ENCODE peak calls at places on chromosomes 12 and 14, in nine cellular contexts. C is adrenal gland; E is CD8-positive, alpha-beta memory T cell; Z is adipocyte; K is A549; L is mucosa of descending colon; S is uterus; Y is tibial artery; U is fibroblast of lung. I is an unnamed sample. For H3K4me1, the result is how much of the 10 kb centered on the place peaks cover.

GRCh38 chr12:46983959-46984833 is 95.2 kb upstream of the PCED1B start:
- DNase-seq in L (peak), C (peak), U (peak), Z (peak), K (peak), S (no peak), Y (no peak), E (peak), I (no peak)

GRCh38 chr12:120252071-120252906 is 13.2 kb downstream of the PXN start:
- DNase-seq in Z (no peak), K (no peak), E (peak), L (no peak), C (no peak), S (no peak), Y (no peak), U (no peak), I (no peak)

GRCh38 chr12:117342682-117343081 is 18.7 kb downstream of the NOS1 start:
- DNase-seq in U (no peak), Z (no peak), Y (no peak), S (no peak), L (no peak), K (peak), E (no peak), C (no peak), I (no peak)

GRCh38 chr14:22386924-22387775 is 201.9 kb downstream of the DAD1 start:
- DNase-seq in Y (peak), E (no peak), Z (peak), U (peak), L (peak), K (peak), S (peak), C (peak), I (peak)

GRCh38 chr14:71070169-71070568 is 162.9 kb downstream of the PCNX1 start:
- DNase-seq in K (peak), C (no peak), S (no peak), Y (no peak), L (no peak), U (no peak), Z (no peak), E (no peak), I (no peak)

GRCh38 chr12:14911131-14911530 is 25.5 kb upstream of the MGP start:
- DNase-seq in Y (no peak), K (no peak), E (no peak), U (no peak), S (no peak), Z (no peak), L (peak), C (no peak), I (no peak)

GRCh38 chr12:15910864-15911696 is at the start of gene DERA:
- DNase-seq in S (peak), C (peak), U (peak), K (peak), Y (peak), E (peak), L (peak), Z (peak), I (peak)

GRCh38 chr12:9911708-9912107 is 20.5 kb downstream of the CLEC2A start:
- DNase-seq in Y (no peak), Z (no peak), L (no peak), E (no peak), C (no peak), U (no peak), K (no peak), S (no peak), I (no peak)

GRCh38 chr12:7678744-7679143 is 13.0 kb upstream of the APOBEC1 start:
- DNase-seq in E (no peak), U (no peak), K (peak), S (no peak), Y (no peak), L (no peak), Z (no peak), C (no peak), I (no peak)

GRCh38 chr14:104924421-104925213 is at the start of gene PLD4:
- DNase-seq in K (no peak), Z (no peak), S (no peak), L (no peak), U (no peak), C (no peak), Y (no peak), E (no peak), I (no peak)

GRCh38 chr14:102183922-102184677 is 44.4 kb downstream of the WDR20 start:
- DNase-seq in Y (no peak), Z (no peak), U (no peak), S (no peak), K (no peak), L (no peak), E (no peak), C (no peak), I (no peak)

GRCh38 chr12:75602111-75602510 is 90.7 kb upstream of the KRR1 start:
- DNase-seq in L (no peak), U (no peak), S (no peak), E (no peak), Y (no peak), K (no peak), C (no peak), Z (no peak), I (no peak)

GRCh38 chr14:39426605-39427004 is 5.6 kb downstream of the FBXO33 start:
- DNase-seq in Y (no peak), Z (peak), E (no peak), U (peak), L (no peak), K (peak), C (no peak), S (no peak), I (peak)

GRCh38 chr14:94470311-94470710 is 5.7 kb downstream of the SERPINA9 start:
- DNase-seq in C (no peak), Y (no peak), E (no peak), K (no peak), Z (no peak), L (no peak), S (no peak), U (no peak), I (no peak)

GRCh38 chr14:24067133-24068082 is 4.0 kb upstream of the CPNE6 start:
- DNase-seq in L (peak), U (no peak), Z (no peak), Y (no peak), C (no peak), E (no peak), K (no peak), S (no peak), I (no peak)

GRCh38 chr14:38336298-38336697 is 80.4 kb upstream of the CLEC14A start:
- DNase-seq in C (no peak), E (no peak), K (no peak), Y (no peak), S (no peak), U (no peak), Z (no peak), L (no peak), I (no peak)

GRCh38 chr14:69288001-69288771 is 28.2 kb downstream of the GALNT16 start:
- DNase-seq in Y (peak), E (no peak), U (peak), K (peak), L (peak), C (peak), S (peak), Z (peak), I (peak)

GRCh38 chr12:46187023-46187422 is 81.8 kb downstream of the SLC38A1 start:
- DNase-seq in U (peak), Y (no peak), E (no peak), S (peak), Z (peak), L (peak), C (peak), K (no peak), I (peak)

GRCh38 chr12:94092516-94093241 is 55.7 kb upstream of the PLXNC1 start:
- DNase-seq in Y (peak), Z (peak), E (no peak), U (peak), L (no peak), K (no peak), C (no peak), S (peak), I (peak)

GRCh38 chr14:64113279-64113678 is 180.9 kb downstream of the ESR2 start:
- DNase-seq in L (peak), K (no peak), Z (no peak), C (no peak), S (no peak), E (no peak), Y (no peak), U (no peak), I (no peak)

GRCh38 chr12:92362785-92363184 is 217.1 kb upstream of the BTG1 start:
- DNase-seq in Y (no peak), Z (no peak), L (peak), C (no peak), K (no peak), U (no peak), E (peak), S (no peak), I (no peak)

GRCh38 chr12:103840399-103840880 is 594 bp downstream of the NT5DC3 start:
- DNase-seq in L (peak), U (no peak), Z (peak), K (peak), E (no peak), Y (peak), C (peak), S (peak), I (peak)

GRCh38 chr12:91920276-91920675 is 225.4 kb downstream of the BTG1 start:
- DNase-seq in Z (peak), Y (no peak), U (peak), L (no peak), E (no peak), K (no peak), S (no peak), C (no peak), I (peak)

GRCh38 chr14:68232643-68233055 is 413.1 kb downstream of the RAD51B start:
- DNase-seq in U (peak), E (no peak), L (peak), K (peak), C (peak), Y (peak), S (peak), Z (peak), I (peak)

GRCh38 chr14:72164420-72165150 is 232.4 kb downstream of the RGS6 start:
- DNase-seq in Z (no peak), U (no peak), Y (no peak), L (no peak), K (no peak), E (no peak), S (no peak), C (no peak), I (no peak)

GRCh38 chr12:87201598-87201997 is 827.6 kb downstream of the C12orf50 start:
- DNase-seq in E (no peak), K (no peak), L (no peak), Z (no peak), S (no peak), Y (no peak), U (peak), C (no peak), I (no peak)

GRCh38 chr14:39233680-39234326 is at the start of gene MIA2:
- DNase-seq in K (no peak), U (no peak), Z (no peak), C (no peak), L (no peak), S (no peak), Y (no peak), E (no peak), I (no peak)

GRCh38 chr14:23079716-23080115 is 15.2 kb downstream of the ACIN1 start:
- DNase-seq in S (no peak), E (no peak), U (no peak), L (no peak), C (no peak), Y (no peak), K (no peak), Z (peak), I (peak)

GRCh38 chr14:50262865-50263264 is 31.5 kb upstream of the SOS2 start:
- DNase-seq in Z (no peak), L (no peak), C (no peak), E (no peak), U (no peak), S (no peak), K (no peak), Y (no peak), I (no peak)

GRCh38 chr14:95440951-95441350 is 75.5 kb downstream of the SYNE3 start:
- DNase-seq in C (no peak), K (no peak), Y (no peak), E (no peak), U (no peak), Z (peak), S (no peak), L (no peak), I (no peak)

GRCh38 chr14:80867091-80867490 is 74.4 kb downstream of the CEP128 start:
- DNase-seq in S (no peak), U (no peak), Z (no peak), K (no peak), C (no peak), Y (no peak), E (no peak), L (no peak), I (no peak)

GRCh38 chr12:7797698-7798398 is 8.6 kb downstream of the NANOG start:
- DNase-seq in U (no peak), C (peak), Z (peak), S (no peak), L (no peak), Y (no peak), K (no peak), E (no peak), I (peak)

GRCh38 chr12:121578230-121579189 is 2.3 kb downstream of the KDM2B start:
- DNase-seq in C (peak), K (no peak), U (peak), L (no peak), E (peak), Y (no peak), S (peak), Z (peak), I (no peak)

GRCh38 chr14:90758959-90759358 is 57.3 kb downstream of the TTC7B start:
- DNase-seq in C (peak), E (no peak), U (peak), Z (peak), K (no peak), S (peak), L (peak), Y (peak), I (no peak)

GRCh38 chr12:109880049-109880931 is at the start of gene GLTP:
- DNase-seq in Y (peak), L (peak), U (peak), E (peak), C (peak), K (peak), S (peak), Z (peak), I (peak)

GRCh38 chr12:132494294-132495164 is 4.6 kb downstream of the FBRSL1 start:
- DNase-seq in U (no peak), S (no peak), Z (no peak), K (no peak), L (no peak), Y (no peak), E (no peak), C (peak), I (no peak)

GRCh38 chr12:132496710-132497109 is 6.8 kb downstream of the FBRSL1 start:
- DNase-seq in S (no peak), E (no peak), K (no peak), L (no peak), Y (no peak), U (no peak), Z (no peak), C (no peak), I (no peak)

GRCh38 chr12:132495165-132495544 is 5.2 kb downstream of the FBRSL1 start:
- DNase-seq in L (no peak), Y (no peak), S (no peak), E (no peak), U (no peak), Z (no peak), C (peak), K (no peak), I (no peak)

GRCh38 chr12:132496270-132496669 is 6.3 kb downstream of the FBRSL1 start:
- DNase-seq in Y (no peak), C (no peak), L (no peak), K (no peak), S (no peak), U (no peak), E (no peak), Z (no peak), I (no peak)

GRCh38 chr12:132495629-132496207 is 5.8 kb downstream of the FBRSL1 start:
- DNase-seq in E (no peak), U (no peak), K (no peak), Y (no peak), S (no peak), Z (no peak), L (no peak), C (peak), I (no peak)
- H3K4me1 ChIP-seq in E (half or more), U (under half), K (under half), Y (half or more), S (under half), Z (under half), L (under half), C (half or more), I (under half)

GRCh38 chr12:2283480-2283879 is 230.7 kb downstream of the CACNA1C start:
- DNase-seq in S (no peak), C (no peak), E (no peak), U (no peak), L (no peak), Y (peak), Z (no peak), K (no peak), I (no peak)
- H3K4me1 ChIP-seq in S (under half), C (under half), E (under half), U (under half), L (under half), Y (half or more), Z (half or more), K (under half), I (under half)

GRCh38 chr12:26770239-26771070 is 62.5 kb downstream of the ITPR2 start:
- DNase-seq in L (no peak), Y (no peak), C (no peak), Z (no peak), S (no peak), K (no peak), U (no peak), E (no peak), I (no peak)

GRCh38 chr12:26769611-26770010 is 63.4 kb downstream of the ITPR2 start:
- DNase-seq in Z (no peak), Y (no peak), S (no peak), U (no peak), L (no peak), C (no peak), K (no peak), E (no peak), I (no peak)

GRCh38 chr12:26767865-26768264 is 65.1 kb downstream of the ITPR2 start:
- DNase-seq in C (no peak), S (no peak), Z (no peak), U (no peak), Y (no peak), E (no peak), K (no peak), L (no peak), I (no peak)

GRCh38 chr12:26767116-26767515 is 65.9 kb downstream of the ITPR2 start:
- DNase-seq in L (no peak), C (no peak), Z (no peak), Y (no peak), U (no peak), E (no peak), K (no peak), S (no peak), I (no peak)

DNA sequence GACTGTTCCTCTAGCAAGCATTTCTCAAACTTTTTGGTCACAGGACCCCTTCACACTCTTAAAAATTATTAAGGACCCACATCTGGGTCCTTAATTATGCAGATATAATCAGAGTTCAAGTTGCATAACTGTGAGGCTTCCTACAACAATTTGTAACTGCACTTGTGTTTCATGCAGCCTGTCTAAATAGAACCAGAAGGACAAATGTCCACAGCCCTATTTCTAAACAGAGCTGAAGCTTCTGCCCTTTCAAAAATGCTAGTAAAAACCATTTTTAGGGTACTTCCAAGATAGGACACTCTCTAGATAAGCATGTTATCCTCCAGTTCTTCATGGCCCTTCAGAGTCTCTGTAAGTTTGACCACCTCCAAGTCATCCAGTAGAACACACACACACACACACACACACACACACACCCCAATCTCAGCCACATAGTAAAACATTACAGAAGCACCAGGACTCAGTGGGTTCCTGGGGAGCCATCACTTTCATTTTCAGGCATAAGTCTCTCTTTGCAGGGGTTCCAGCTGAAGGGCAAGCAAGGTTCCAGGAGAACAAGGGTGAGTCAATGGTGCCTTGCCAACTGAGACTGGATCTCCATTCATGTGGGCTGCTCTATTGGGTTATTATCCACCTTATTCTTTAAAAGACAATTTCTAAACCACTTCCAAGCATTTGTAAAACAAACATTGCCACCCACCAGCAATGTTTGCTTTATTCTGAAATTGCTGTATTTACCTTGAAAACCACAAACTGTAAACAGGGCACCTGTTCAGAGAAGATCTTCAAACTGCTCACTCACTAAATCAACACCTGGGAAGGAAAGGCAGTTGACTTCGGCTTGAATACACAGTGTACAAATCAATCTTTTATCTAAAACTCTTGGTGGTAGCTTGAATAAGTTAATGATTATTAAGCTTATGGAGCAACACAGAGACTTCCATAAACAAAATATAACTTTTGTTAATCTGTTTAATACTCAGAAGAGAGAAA is 64.1 kb downstream of the ITPR2 start:
- DNase-seq in U (no peak), L (no peak), Z (no peak), C (no peak), E (no peak), Y (no peak), S (no peak), K (peak), I (no peak)
- H3K4me1 ChIP-seq in U (under half), L (under half), Z (under half), C (under half), E (under half), Y (under half), S (under half), K (under half), I (under half)

DNA sequence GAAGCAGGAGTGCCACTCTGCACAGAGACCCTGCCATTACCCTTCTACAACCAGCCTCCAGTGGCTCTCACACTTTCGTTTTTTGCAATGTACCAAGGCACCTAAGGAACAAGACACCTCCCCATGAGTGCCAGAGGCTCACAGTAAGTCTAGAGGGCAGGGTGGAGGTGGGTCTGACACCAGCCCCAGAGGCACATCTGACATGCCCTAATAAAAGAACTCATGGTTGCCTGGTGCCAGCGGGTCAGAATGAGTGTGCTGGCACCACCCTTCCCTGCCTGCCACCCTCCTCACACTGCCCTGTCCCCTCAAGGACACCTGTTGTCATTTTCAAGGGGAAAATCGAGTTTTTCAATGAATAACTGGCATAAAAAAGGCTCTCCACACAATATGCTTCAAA is 161.2 kb downstream of the FOXN3 start:
- DNase-seq in Z (no peak), K (no peak), Y (no peak), S (no peak), U (no peak), C (no peak), E (no peak), L (no peak), I (no peak)
- H3K4me1 ChIP-seq in Z (under half), K (under half), Y (under half), S (under half), U (under half), C (under half), E (under half), L (under half), I (under half)

DNA sequence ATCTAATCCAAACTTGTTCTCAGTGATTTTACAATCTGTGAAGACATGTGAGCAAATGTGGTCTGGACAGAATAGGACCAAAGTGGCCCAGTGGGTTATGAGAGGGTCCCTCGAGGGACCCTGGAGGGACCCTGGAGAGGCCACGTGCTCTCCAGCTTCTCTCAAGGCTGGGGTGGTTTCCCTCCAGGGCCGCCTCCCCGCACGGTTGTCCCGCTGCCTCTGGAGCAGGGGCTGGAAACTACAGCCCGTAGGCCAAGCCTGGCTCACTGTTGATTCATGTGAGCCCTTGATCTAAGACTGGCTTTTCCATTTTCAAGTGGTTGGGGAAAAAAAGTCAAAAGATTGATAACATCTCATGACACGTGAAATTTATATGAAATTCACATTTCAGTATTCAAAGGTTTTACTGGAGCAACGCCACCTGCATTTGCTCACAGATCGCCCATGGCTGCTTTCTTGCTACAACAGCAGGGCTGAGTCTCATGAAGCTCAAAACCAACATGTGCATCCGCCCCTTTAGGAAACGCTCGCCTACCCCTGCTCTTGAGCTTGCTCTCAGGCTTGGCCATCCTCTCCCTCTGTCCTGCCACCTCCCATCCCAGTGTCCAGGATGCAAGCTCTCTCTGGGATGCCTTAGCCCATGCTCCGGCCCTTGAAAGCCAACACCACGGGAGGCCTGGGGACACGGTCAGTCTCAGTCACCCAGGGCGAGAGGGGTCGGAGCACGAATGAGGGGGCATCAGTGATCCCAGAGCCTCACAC is 12.1 kb upstream of the LRTM2 start:
- DNase-seq in C (no peak), E (no peak), U (no peak), S (no peak), K (no peak), Z (no peak), L (no peak), Y (no peak), I (no peak)
- H3K4me1 ChIP-seq in C (under half), E (under half), U (under half), S (under half), K (under half), Z (under half), L (under half), Y (under half), I (under half)